ENCODE peak calls at places on chromosomes 2 and 18, in ten cellular contexts. One of them, this sample, is unnamed.

GRCh38 chr18:48753741-48754140 is 197.0 kb downstream of the SMAD7 start:
- DNase-seq in heart right ventricle: no peak
- DNase-seq in uterus: no peak
- DNase-seq in HT-29: no peak
- DNase-seq in C1 segment of cervical spinal cord: no peak
- DNase-seq in NCI-H1930: no peak
- DNase-seq in endothelial cell: no peak
- DNase-seq in activated T-helper 9 cell treated with anti-CD3 and anti-CD28 coated beads, Interleukin-2, amount 50 U/mL, for 16 hours: no peak
- DNase-seq in left cardiac atrium: no peak
- DNase-seq in stimulated activated CD4-positive, alpha-beta T cell treated with anti-CD3 and anti-CD28 coated beads, Interleukin-1b, Interleukin-23, amount 100 ng/mL, for 24 hours: no peak
- DNase-seq in this sample: no peak

GRCh38 chr2:237660381-237660900 is 33.1 kb downstream of the LRRFIP1 start:
- DNase-seq in heart right ventricle: no peak
- DNase-seq in uterus: no peak
- DNase-seq in HT-29: no peak
- DNase-seq in C1 segment of cervical spinal cord: no peak
- DNase-seq in NCI-H1930: no peak
- DNase-seq in endothelial cell: no peak
- DNase-seq in activated T-helper 9 cell treated with anti-CD3 and anti-CD28 coated beads, Interleukin-2, amount 50 U/mL, for 16 hours: no peak
- DNase-seq in left cardiac atrium: no peak
- DNase-seq in stimulated activated CD4-positive, alpha-beta T cell treated with anti-CD3 and anti-CD28 coated beads, Interleukin-1b, Interleukin-23, amount 100 ng/mL, for 24 hours: no peak
- DNase-seq in this sample: no peak

GRCh38 chr2:71833855-71834554 is 313.7 kb downstream of the CYP26B1 start:
- DNase-seq in heart right ventricle: peak; percentile 61
- DNase-seq in uterus: peak; percentile 33
- DNase-seq in HT-29: no peak
- DNase-seq in C1 segment of cervical spinal cord: no peak
- DNase-seq in NCI-H1930: no peak
- DNase-seq in endothelial cell: no peak
- DNase-seq in activated T-helper 9 cell treated with anti-CD3 and anti-CD28 coated beads, Interleukin-2, amount 50 U/mL, for 16 hours: no peak
- DNase-seq in left cardiac atrium: peak; percentile 63
- DNase-seq in stimulated activated CD4-positive, alpha-beta T cell treated with anti-CD3 and anti-CD28 coated beads, Interleukin-1b, Interleukin-23, amount 100 ng/mL, for 24 hours: no peak
- DNase-seq in this sample: no peak

GRCh38 chr18:37294951-37295350 is 270.6 kb downstream of the CELF4 start:
- DNase-seq in heart right ventricle: no peak
- DNase-seq in uterus: no peak
- DNase-seq in HT-29: peak; percentile 42
- DNase-seq in C1 segment of cervical spinal cord: no peak
- DNase-seq in NCI-H1930: no peak
- DNase-seq in endothelial cell: peak; percentile 83
- DNase-seq in activated T-helper 9 cell treated with anti-CD3 and anti-CD28 coated beads, Interleukin-2, amount 50 U/mL, for 16 hours: no peak
- DNase-seq in left cardiac atrium: no peak
- DNase-seq in stimulated activated CD4-positive, alpha-beta T cell treated with anti-CD3 and anti-CD28 coated beads, Interleukin-1b, Interleukin-23, amount 100 ng/mL, for 24 hours: no peak
- DNase-seq in this sample: no peak

GRCh38 chr2:135785032-135785431 is 43.4 kb downstream of the UBXN4 start:
- DNase-seq in heart right ventricle: no peak
- DNase-seq in uterus: no peak
- DNase-seq in HT-29: peak; percentile 20
- DNase-seq in C1 segment of cervical spinal cord: no peak
- DNase-seq in NCI-H1930: no peak
- DNase-seq in endothelial cell: no peak
- DNase-seq in activated T-helper 9 cell treated with anti-CD3 and anti-CD28 coated beads, Interleukin-2, amount 50 U/mL, for 16 hours: no peak
- DNase-seq in left cardiac atrium: no peak
- DNase-seq in stimulated activated CD4-positive, alpha-beta T cell treated with anti-CD3 and anti-CD28 coated beads, Interleukin-1b, Interleukin-23, amount 100 ng/mL, for 24 hours: no peak
- DNase-seq in this sample: no peak

GRCh38 chr18:12597775-12598174 is 60.1 kb downstream of the SPIRE1 start:
- DNase-seq in heart right ventricle: peak; percentile 15
- DNase-seq in uterus: no peak
- DNase-seq in HT-29: no peak
- DNase-seq in C1 segment of cervical spinal cord: no peak
- DNase-seq in NCI-H1930: no peak
- DNase-seq in endothelial cell: no peak
- DNase-seq in activated T-helper 9 cell treated with anti-CD3 and anti-CD28 coated beads, Interleukin-2, amount 50 U/mL, for 16 hours: no peak
- DNase-seq in left cardiac atrium: peak; percentile 38
- DNase-seq in stimulated activated CD4-positive, alpha-beta T cell treated with anti-CD3 and anti-CD28 coated beads, Interleukin-1b, Interleukin-23, amount 100 ng/mL, for 24 hours: no peak
- DNase-seq in this sample: no peak

GRCh38 chr18:74446178-74446577 is 10.9 kb downstream of the DIPK1C start:
- DNase-seq in heart right ventricle: no peak
- DNase-seq in uterus: no peak
- DNase-seq in HT-29: no peak
- DNase-seq in C1 segment of cervical spinal cord: no peak
- DNase-seq in NCI-H1930: no peak
- DNase-seq in endothelial cell: no peak
- DNase-seq in activated T-helper 9 cell treated with anti-CD3 and anti-CD28 coated beads, Interleukin-2, amount 50 U/mL, for 16 hours: no peak
- DNase-seq in left cardiac atrium: no peak
- DNase-seq in stimulated activated CD4-positive, alpha-beta T cell treated with anti-CD3 and anti-CD28 coated beads, Interleukin-1b, Interleukin-23, amount 100 ng/mL, for 24 hours: no peak
- DNase-seq in this sample: no peak

GRCh38 chr2:218570850-218571249 is 2.2 kb downstream of the CNOT9 start:
- DNase-seq in heart right ventricle: no peak
- DNase-seq in uterus: no peak
- DNase-seq in HT-29: no peak
- DNase-seq in C1 segment of cervical spinal cord: no peak
- DNase-seq in NCI-H1930: no peak
- DNase-seq in endothelial cell: no peak
- DNase-seq in activated T-helper 9 cell treated with anti-CD3 and anti-CD28 coated beads, Interleukin-2, amount 50 U/mL, for 16 hours: no peak
- DNase-seq in left cardiac atrium: no peak
- DNase-seq in stimulated activated CD4-positive, alpha-beta T cell treated with anti-CD3 and anti-CD28 coated beads, Interleukin-1b, Interleukin-23, amount 100 ng/mL, for 24 hours: no peak
- DNase-seq in this sample: no peak

GRCh38 chr2:104901037-104901851 is 47.3 kb downstream of the POU3F3 start:
- DNase-seq in heart right ventricle: no peak
- DNase-seq in uterus: no peak
- DNase-seq in HT-29: peak; percentile 83
- DNase-seq in C1 segment of cervical spinal cord: no peak
- DNase-seq in NCI-H1930: no peak
- DNase-seq in endothelial cell: no peak
- DNase-seq in activated T-helper 9 cell treated with anti-CD3 and anti-CD28 coated beads, Interleukin-2, amount 50 U/mL, for 16 hours: no peak
- DNase-seq in left cardiac atrium: no peak
- DNase-seq in stimulated activated CD4-positive, alpha-beta T cell treated with anti-CD3 and anti-CD28 coated beads, Interleukin-1b, Interleukin-23, amount 100 ng/mL, for 24 hours: no peak
- DNase-seq in this sample: no peak

GRCh38 chr2:219622472-219622871 is 5.0 kb upstream of the SLC4A3 start:
- DNase-seq in heart right ventricle: no peak
- DNase-seq in uterus: no peak
- DNase-seq in HT-29: no peak
- DNase-seq in C1 segment of cervical spinal cord: no peak
- DNase-seq in NCI-H1930: no peak
- DNase-seq in endothelial cell: no peak
- DNase-seq in activated T-helper 9 cell treated with anti-CD3 and anti-CD28 coated beads, Interleukin-2, amount 50 U/mL, for 16 hours: no peak
- DNase-seq in left cardiac atrium: no peak
- DNase-seq in stimulated activated CD4-positive, alpha-beta T cell treated with anti-CD3 and anti-CD28 coated beads, Interleukin-1b, Interleukin-23, amount 100 ng/mL, for 24 hours: no peak
- DNase-seq in this sample: no peak

GRCh38 chr2:78418041-78418440 is 607.5 kb upstream of the REG3G start:
- DNase-seq in heart right ventricle: no peak
- DNase-seq in uterus: no peak
- DNase-seq in HT-29: no peak
- DNase-seq in C1 segment of cervical spinal cord: no peak
- DNase-seq in NCI-H1930: no peak
- DNase-seq in endothelial cell: no peak
- DNase-seq in activated T-helper 9 cell treated with anti-CD3 and anti-CD28 coated beads, Interleukin-2, amount 50 U/mL, for 16 hours: no peak
- DNase-seq in left cardiac atrium: no peak
- DNase-seq in stimulated activated CD4-positive, alpha-beta T cell treated with anti-CD3 and anti-CD28 coated beads, Interleukin-1b, Interleukin-23, amount 100 ng/mL, for 24 hours: no peak
- DNase-seq in this sample: no peak

GRCh38 chr2:179021258-179021657 is 28.7 kb downstream of the CCDC141 start:
- DNase-seq in heart right ventricle: no peak
- DNase-seq in uterus: no peak
- DNase-seq in HT-29: no peak
- DNase-seq in C1 segment of cervical spinal cord: no peak
- DNase-seq in NCI-H1930: no peak
- DNase-seq in endothelial cell: no peak
- DNase-seq in activated T-helper 9 cell treated with anti-CD3 and anti-CD28 coated beads, Interleukin-2, amount 50 U/mL, for 16 hours: no peak
- DNase-seq in left cardiac atrium: no peak
- DNase-seq in stimulated activated CD4-positive, alpha-beta T cell treated with anti-CD3 and anti-CD28 coated beads, Interleukin-1b, Interleukin-23, amount 100 ng/mL, for 24 hours: no peak
- DNase-seq in this sample: no peak

GRCh38 chr2:234661146-234661545 is 164.3 kb upstream of the ARL4C start:
- DNase-seq in heart right ventricle: no peak
- DNase-seq in uterus: no peak
- DNase-seq in HT-29: no peak
- DNase-seq in C1 segment of cervical spinal cord: no peak
- DNase-seq in NCI-H1930: no peak
- DNase-seq in endothelial cell: no peak
- DNase-seq in activated T-helper 9 cell treated with anti-CD3 and anti-CD28 coated beads, Interleukin-2, amount 50 U/mL, for 16 hours: no peak
- DNase-seq in left cardiac atrium: no peak
- DNase-seq in stimulated activated CD4-positive, alpha-beta T cell treated with anti-CD3 and anti-CD28 coated beads, Interleukin-1b, Interleukin-23, amount 100 ng/mL, for 24 hours: no peak
- DNase-seq in this sample: no peak

GRCh38 chr2:675982-676646 is 1.1 kb downstream of the TMEM18 start:
- DNase-seq in heart right ventricle: peak; percentile 23
- DNase-seq in uterus: peak; percentile 76
- DNase-seq in HT-29: peak; percentile 28
- DNase-seq in C1 segment of cervical spinal cord: peak; percentile 47
- DNase-seq in NCI-H1930: no peak
- DNase-seq in endothelial cell: peak; percentile 39
- DNase-seq in activated T-helper 9 cell treated with anti-CD3 and anti-CD28 coated beads, Interleukin-2, amount 50 U/mL, for 16 hours: peak; percentile 28
- DNase-seq in left cardiac atrium: peak; percentile 50
- DNase-seq in stimulated activated CD4-positive, alpha-beta T cell treated with anti-CD3 and anti-CD28 coated beads, Interleukin-1b, Interleukin-23, amount 100 ng/mL, for 24 hours: no peak
- DNase-seq in this sample: peak; percentile 25

GRCh38 chr2:19894135-19894792 is 7.5 kb downstream of the TTC32 start:
- DNase-seq in heart right ventricle: no peak
- DNase-seq in uterus: no peak
- DNase-seq in HT-29: no peak
- DNase-seq in C1 segment of cervical spinal cord: no peak
- DNase-seq in NCI-H1930: no peak
- DNase-seq in endothelial cell: no peak
- DNase-seq in activated T-helper 9 cell treated with anti-CD3 and anti-CD28 coated beads, Interleukin-2, amount 50 U/mL, for 16 hours: no peak
- DNase-seq in left cardiac atrium: no peak
- DNase-seq in stimulated activated CD4-positive, alpha-beta T cell treated with anti-CD3 and anti-CD28 coated beads, Interleukin-1b, Interleukin-23, amount 100 ng/mL, for 24 hours: no peak
- DNase-seq in this sample: no peak